ENCODE peak calls at places on chromosomes 16 and 17, in eight cellular contexts. H is GM04504; P is mucosa of descending colon; K is foreskin fibroblast; M is CD8-positive, alpha-beta T cell; R is AG04450; Q is chondrocyte; X is hippocampal formation. L is an unnamed sample.

GRCh38 chr17:50661795-50662391 is 27.2 kb downstream of the ABCC3 start:
- DNase-seq in P (peak; percentile 88), H (peak; percentile 87), M (no peak), K (peak; percentile 95), Q (no peak), R (peak; percentile 64), X (no peak), L (peak; percentile 97)

GRCh38 chr16:84618428-84619102 is 687 bp upstream of the COTL1 start:
- DNase-seq in H (peak; percentile 90), Q (no peak), M (no peak), X (no peak), R (peak; percentile 90), P (no peak), K (peak; percentile 96), L (peak; percentile 98)

GRCh38 chr17:57329380-57330214 is 73.3 kb downstream of the MSI2 start:
- DNase-seq in H (no peak), Q (no peak), M (no peak), X (no peak), P (no peak), K (no peak), R (no peak), L (no peak)

GRCh38 chr17:28119560-28119959 is 77.1 kb downstream of the NLK start:
- DNase-seq in K (no peak), X (no peak), M (no peak), P (no peak), Q (no peak), R (no peak), H (no peak), L (no peak)

GRCh38 chr17:6677158-6677831 is 25.7 kb downstream of the C17orf100 start:
- DNase-seq in K (peak; percentile 43), X (no peak), R (no peak), P (no peak), Q (peak; percentile 75), M (no peak), H (peak; percentile 27), L (no peak)

GRCh38 chr17:44324092-44324570 is 492 bp downstream of the SLC25A39 start:
- DNase-seq in R (no peak), H (no peak), P (peak; percentile 27), X (no peak), Q (no peak), M (no peak), K (peak; percentile 45), L (peak; percentile 27)

GRCh38 chr17:77779711-77780539 is 178.6 kb upstream of the TNRC6C start:
- DNase-seq in P (no peak), R (no peak), K (no peak), H (no peak), M (no peak), X (peak; percentile 43), Q (no peak), L (peak; percentile 41)

GRCh38 chr17:37592291-37592690 is 16.9 kb downstream of the SYNRG start:
- DNase-seq in P (no peak), X (no peak), R (no peak), M (no peak), H (no peak), K (no peak), Q (no peak), L (no peak)

GRCh38 chr17:47879776-47880452 is 16.1 kb upstream of the SP2 start:
- DNase-seq in Q (peak; percentile 54), H (no peak), M (no peak), K (no peak), R (no peak), P (no peak), X (no peak), L (no peak)

GRCh38 chr16:72743011-72743761 is 304.7 kb downstream of the ZFHX3 start:
- DNase-seq in K (no peak), Q (no peak), X (no peak), P (no peak), R (no peak), M (no peak), H (no peak), L (no peak)

L was measured in mesendoderm.